ENCODE peak calls at places on chromosomes 13 and 19, in seven cellular contexts. R is Right ventricle myocardium superior; X is glutamatergic neuron; I is ovary; U is NCI-H1105 treated with DMSO at 0.1 percent for 48 hours; M is AML-193; Y is activated naive CD8-positive, alpha-beta T cell treated with anti-CD3 and anti-CD28 coated beads, Interleukin-2, amount 50 U/mL, for 24 hours. K is an unnamed sample.

GRCh38 chr13:111344471-111345191 is 24.2 kb downstream of the TEX29 start:
- DNase-seq in X (peak; percentile 70), U (peak; percentile 86), R (peak; percentile 57), M (no peak), Y (no peak), I (no peak), K (no peak)

GRCh38 chr19:38707512-38708114 is 36.7 kb downstream of the CAPN12 start:
- DNase-seq in R (peak; percentile 81), X (no peak), Y (no peak), I (no peak), M (no peak), U (no peak), K (no peak)

GRCh38 chr13:51251480-51251879 is 29.3 kb downstream of the FAM124A start:
- DNase-seq in X (no peak), Y (no peak), I (no peak), M (no peak), R (no peak), U (no peak), K (no peak)

GRCh38 chr13:30354481-30355404 is 47.4 kb upstream of the KATNAL1 start:
- DNase-seq in X (no peak), U (no peak), Y (no peak), M (no peak), I (no peak), R (no peak), K (no peak)

GRCh38 chr13:107216046-107216715 is 648.2 kb upstream of the ARGLU1 start:
- DNase-seq in U (no peak), I (no peak), Y (no peak), M (no peak), R (no peak), X (no peak), K (no peak)

GRCh38 chr13:47179321-47179720 is 282.5 kb upstream of the HTR2A start:
- DNase-seq in X (no peak), M (no peak), I (no peak), Y (no peak), R (no peak), U (no peak), K (no peak)

GRCh38 chr13:45851171-45851889 is at the start of gene SIAH3:
- DNase-seq in X (peak; percentile 38), Y (peak; percentile 26), M (no peak), R (no peak), U (no peak), I (no peak), K (peak; percentile 50)

GRCh38 chr13:35744566-35745203 is 268.2 kb upstream of the MAB21L1 start:
- DNase-seq in X (no peak), I (no peak), M (no peak), R (no peak), Y (no peak), U (no peak), K (no peak)

GRCh38 chr19:15466851-15467733 is 2.7 kb upstream of the RASAL3 start:
- DNase-seq in Y (peak; percentile 56), M (peak; percentile 8), U (no peak), R (no peak), X (no peak), I (no peak), K (no peak)

GRCh38 chr13:72983085-72983768 is 75.6 kb upstream of the KLF5 start:
- DNase-seq in X (no peak), U (no peak), Y (no peak), M (no peak), R (no peak), I (no peak), K (no peak)

GRCh38 chr19:16462757-16463250 is 9.0 kb downstream of the EPS15L1 start:
- DNase-seq in R (no peak), X (no peak), M (no peak), Y (no peak), I (no peak), U (no peak), K (peak; percentile 25)

GRCh38 chr19:39982883-39983282 is 11.9 kb downstream of the PSMC4 start:
- DNase-seq in X (no peak), I (no peak), Y (no peak), R (no peak), U (no peak), M (no peak), K (no peak)

GRCh38 chr19:18441804-18442788 is 4.2 kb upstream of the ISYNA1 start:
- DNase-seq in X (no peak), R (no peak), U (no peak), Y (no peak), M (no peak), I (no peak), K (no peak)

GRCh38 chr13:22372261-22372660 is 701.4 kb downstream of the FGF9 start:
- DNase-seq in U (no peak), I (no peak), R (no peak), M (no peak), X (no peak), Y (no peak), K (no peak)

GRCh38 chr19:9009935-9010651 is at the start of gene MUC16:
- DNase-seq in R (no peak), M (no peak), U (no peak), I (no peak), Y (no peak), X (no peak), K (no peak)

GRCh38 chr19:7831452-7831851 is 1.4 kb downstream of the EVI5L start:
- DNase-seq in I (peak; percentile 47), U (no peak), Y (no peak), X (peak; percentile 55), R (no peak), M (no peak), K (no peak)

GRCh38 chr13:108155185-108156106 is 59.9 kb downstream of the LIG4 start:
- DNase-seq in I (peak; percentile 38), R (peak; percentile 67), U (peak; percentile 13), M (peak; percentile 35), Y (peak; percentile 60), X (peak; percentile 76), K (peak; percentile 2)

GRCh38 chr19:55384576-55385235 is 614 bp upstream of the TMEM238 start:
- DNase-seq in M (no peak), R (no peak), Y (peak; percentile 51), X (no peak), I (peak; percentile 59), U (peak; percentile 85), K (no peak)

GRCh38 chr19:49590071-49590970 is 661 bp upstream of the PRR12 start:
- DNase-seq in X (peak; percentile 93), R (peak; percentile 97), M (peak; percentile 92), U (peak; percentile 93), Y (peak; percentile 94), I (peak; percentile 92), K (peak; percentile 83)

GRCh38 chr19:19860756-19861390 is 4.8 kb upstream of the ZNF253 start:
- DNase-seq in M (no peak), X (peak; percentile 76), R (no peak), Y (peak; percentile 18), I (no peak), U (no peak), K (no peak)

GRCh38 chr13:60268203-60268555 is 104.5 kb upstream of the DIAPH3 start:
- DNase-seq in M (no peak), Y (no peak), R (no peak), U (no peak), I (no peak), X (no peak), K (no peak)

GRCh38 chr19:4980838-4981680 is 12.1 kb downstream of the KDM4B start:
- DNase-seq in Y (no peak), I (no peak), U (no peak), R (no peak), M (no peak), X (no peak), K (no peak)

GRCh38 chr19:10189631-10190425 is 4.9 kb downstream of the DNMT1 start:
- DNase-seq in X (no peak), Y (peak; percentile 31), R (no peak), M (no peak), I (no peak), U (no peak), K (no peak)

GRCh38 chr19:1392939-1393530 is 8.3 kb downstream of the GAMT start:
- DNase-seq in U (no peak), Y (no peak), I (no peak), M (no peak), X (no peak), R (no peak), K (no peak)

GRCh38 chr19:38195237-38195636 is 28.8 kb downstream of the DPF1 start:
- DNase-seq in I (no peak), M (no peak), R (no peak), U (no peak), Y (no peak), X (no peak), K (no peak)

GRCh38 chr19:686589-687297 is 8.5 kb downstream of the PRSS57 start:
- DNase-seq in Y (no peak), X (no peak), M (no peak), I (no peak), R (no peak), U (no peak), K (no peak)

GRCh38 chr19:16375936-16376185 is 51.2 kb downstream of the KLF2 start:
- DNase-seq in U (no peak), X (no peak), I (no peak), Y (no peak), M (no peak), R (peak; percentile 24), K (no peak)

GRCh38 chr19:52527954-52528326 is 472 bp downstream of the ZNF808 start:
- DNase-seq in X (peak; percentile 39), M (no peak), R (peak; percentile 45), U (no peak), I (peak; percentile 47), Y (peak; percentile 7), K (no peak)